ENCODE peak calls at places on chromosomes 7 and 10, in eight cellular contexts. O is OCI-M1; X is stimulated activated CD4-positive, alpha-beta T cell treated with anti-CD3 and anti-CD28 coated beads, Interleukin-15, amount 100 ng/mL, for 1 hour; E is GM13976; T is prostate gland; S is activated naive CD8-positive, alpha-beta T cell treated with anti-CD3 and anti-CD28 coated beads, Interleukin-2, amount 50 U/mL, for 24 hours; K is astrocyte of the spinal cord; M is endothelial cell. D is an unnamed sample.

GRCh38 chr10:13706604-13707003 is 119.8 kb downstream of the PRPF18 start:
- DNase-seq in O (no peak), X (no peak), E (no peak), T (peak; percentile 36), S (no peak), K (no peak), M (no peak), D (no peak)

GRCh38 chr7:76358478-76359110 is at the start of gene YWHAG:
- DNase-seq in O (peak; percentile 97), X (peak; percentile 78), E (peak; percentile 91), T (peak; percentile 91), S (peak; percentile 88), K (peak; percentile 88), M (peak; percentile 86), D (peak; percentile 95)

GRCh38 chr10:8048281-8049008 is 6.0 kb upstream of the GATA3 start:
- DNase-seq in O (no peak), X (no peak), E (no peak), T (no peak), S (peak; percentile 52), K (no peak), M (no peak), D (peak; percentile 61)

GRCh38 chr10:99983280-99983988 is 26.3 kb downstream of the DNMBP start:
- DNase-seq in O (no peak), X (no peak), E (no peak), T (no peak), S (no peak), K (peak; percentile 71), M (peak; percentile 4), D (no peak)

GRCh38 chr10:4770766-4771553 is 55.0 kb upstream of the AKR1E2 start:
- DNase-seq in O (peak; percentile 43), X (no peak), E (no peak), T (no peak), S (no peak), K (peak; percentile 96), M (no peak), D (no peak)

GRCh38 chr10:105253843-105254242 is 612.8 kb downstream of the SORCS3 start:
- DNase-seq in O (no peak), X (no peak), E (no peak), T (no peak), S (no peak), K (no peak), M (no peak), D (no peak)

GRCh38 chr7:51118628-51119027 is 198.0 kb downstream of the COBL start:
- DNase-seq in O (no peak), X (no peak), E (no peak), T (no peak), S (no peak), K (no peak), M (no peak), D (no peak)

GRCh38 chr10:130721971-130722370 is 585.8 kb downstream of the GLRX3 start:
- DNase-seq in O (no peak), X (no peak), E (no peak), T (no peak), S (no peak), K (no peak), M (no peak), D (no peak)

GRCh38 chr7:54709283-54709682 is 49.7 kb downstream of the SEC61G start:
- DNase-seq in O (no peak), X (no peak), E (no peak), T (no peak), S (no peak), K (no peak), M (no peak), D (no peak)

GRCh38 chr7:158310924-158311713 is 276.5 kb downstream of the PTPRN2 start:
- DNase-seq in O (no peak), X (no peak), E (no peak), T (no peak), S (no peak), K (no peak), M (no peak), D (no peak)

GRCh38 chr10:99742240-99742639 is 10.2 kb downstream of the CUTC start:
- DNase-seq in O (no peak), X (no peak), E (no peak), T (no peak), S (no peak), K (no peak), M (no peak), D (no peak)

GRCh38 chr10:112389147-112389822 is 15.4 kb downstream of the ACSL5 start:
- DNase-seq in O (no peak), X (no peak), E (peak; percentile 15), T (no peak), S (peak; percentile 60), K (peak; percentile 35), M (peak; percentile 42), D (peak; percentile 76)

GRCh38 chr7:25928549-25929330 is 223.3 kb upstream of the NFE2L3 start:
- DNase-seq in O (no peak), X (no peak), E (no peak), T (no peak), S (no peak), K (no peak), M (no peak), D (no peak)

GRCh38 chr7:158617737-158618128 is 30.1 kb upstream of the PTPRN2 start:
- DNase-seq in O (no peak), X (no peak), E (no peak), T (no peak), S (no peak), K (peak; percentile 75), M (no peak), D (no peak)

GRCh38 chr10:76581685-76582084 is 1055.9 kb downstream of the KCNMA1 start:
- DNase-seq in O (no peak), X (no peak), E (no peak), T (no peak), S (no peak), K (no peak), M (no peak), D (no peak)

GRCh38 chr10:34933676-34934075 is 118.6 kb upstream of the PARD3 start:
- DNase-seq in O (no peak), X (no peak), E (no peak), T (peak; percentile 53), S (no peak), K (peak; percentile 73), M (no peak), D (no peak)

GRCh38 chr10:43196981-43197833 is 59.0 kb downstream of the CSGALNACT2 start:
- DNase-seq in O (no peak), X (no peak), E (peak; percentile 32), T (no peak), S (no peak), K (no peak), M (no peak), D (no peak)

GRCh38 chr7:157552295-157552993 is 215.6 kb downstream of the DNAJB6 start:
- DNase-seq in O (no peak), X (no peak), E (no peak), T (no peak), S (no peak), K (no peak), M (no peak), D (peak; percentile 1)

GRCh38 chr7:85529831-85530230 is 343.0 kb upstream of the SEMA3D start:
- DNase-seq in O (no peak), X (no peak), E (no peak), T (no peak), S (no peak), K (peak; percentile 87), M (no peak), D (no peak)

GRCh38 chr10:44376504-44377099 is 8.3 kb downstream of the CXCL12 start:
- DNase-seq in O (no peak), X (no peak), E (no peak), T (no peak), S (no peak), K (no peak), M (no peak), D (no peak)

GRCh38 chr7:150948791-150949251 is 29.3 kb downstream of the KCNH2 start:
- DNase-seq in O (no peak), X (no peak), E (no peak), T (no peak), S (no peak), K (no peak), M (no peak), D (peak; percentile 2)

GRCh38 chr7:27151945-27152815 is at the start of gene HOXA3:
- DNase-seq in O (no peak), X (no peak), E (no peak), T (no peak), S (no peak), K (peak; percentile 79), M (no peak), D (no peak)

GRCh38 chr7:2478387-2478760 is 2.2 kb upstream of the GRIFIN start:
- DNase-seq in O (peak; percentile 2), X (no peak), E (no peak), T (peak; percentile 81), S (no peak), K (peak; percentile 37), M (no peak), D (no peak)

GRCh38 chr10:61830072-61830845 is 71.2 kb upstream of the ARID5B start:
- DNase-seq in O (no peak), X (no peak), E (no peak), T (no peak), S (no peak), K (no peak), M (peak; percentile 22), D (no peak)

GRCh38 chr10:71395621-71396020 is 1.1 kb upstream of the CDH23 start:
- DNase-seq in O (no peak), X (no peak), E (no peak), T (no peak), S (no peak), K (no peak), M (no peak), D (no peak)

GRCh38 chr10:436911-437665 is 252.4 kb downstream of the DIP2C start:
- DNase-seq in O (no peak), X (no peak), E (no peak), T (no peak), S (no peak), K (no peak), M (no peak), D (no peak)

GRCh38 chr10:133359554-133359971 is 1.7 kb upstream of the FUOM start:
- DNase-seq in O (no peak), X (no peak), E (no peak), T (peak; percentile 37), S (no peak), K (no peak), M (no peak), D (peak; percentile 47)

GRCh38 chr10:15181576-15182156 is 13.2 kb upstream of the NMT2 start:
- DNase-seq in O (peak; percentile 14), X (no peak), E (no peak), T (no peak), S (no peak), K (no peak), M (no peak), D (no peak)

GRCh38 chr7:4667776-4668509 is 14.2 kb upstream of the FOXK1 start:
- DNase-seq in O (no peak), X (no peak), E (no peak), T (no peak), S (no peak), K (peak; percentile 97), M (no peak), D (no peak)

GRCh38 chr7:69757990-69758430 is 159.7 kb downstream of the AUTS2 start:
- DNase-seq in O (no peak), X (no peak), E (no peak), T (no peak), S (no peak), K (no peak), M (no peak), D (no peak)

GRCh38 chr10:72081772-72082590 is 6.4 kb downstream of the SPOCK2 start:
- DNase-seq in O (no peak), X (no peak), E (no peak), T (peak; percentile 36), S (no peak), K (no peak), M (no peak), D (no peak)

GRCh38 chr7:114409750-114410149 is 4.9 kb upstream of the FOXP2 start:
- DNase-seq in O (no peak), X (no peak), E (no peak), T (no peak), S (no peak), K (peak; percentile 30), M (no peak), D (no peak)

GRCh38 chr7:474605-475424 is 44.8 kb downstream of the PDGFA start:
- DNase-seq in O (no peak), X (no peak), E (no peak), T (no peak), S (no peak), K (no peak), M (no peak), D (no peak)

GRCh38 chr7:36207451-36208291 is 54.6 kb downstream of the EEPD1 start:
- DNase-seq in O (no peak), X (no peak), E (no peak), T (no peak), S (no peak), K (peak; percentile 82), M (no peak), D (peak; percentile 37)